ENCODE peak calls at places on chromosomes 2 and 18, in six cellular contexts. One of them, this sample, is unnamed.

GRCh38 chr2:74142340-74142739 is 5.4 kb downstream of the BOLA3 start:
- DNase-seq in NCI-H69: peak; percentile 9
- DNase-seq in activated gamma-delta T cell treated with Interleukin-2 at 50 U/mL for 16 hours: no peak
- DNase-seq in hypothalamus: no peak
- DNase-seq in effector CD4-positive, alpha-beta T cell: no peak
- DNase-seq in renal cortical epithelial cell: no peak
- DNase-seq in this sample: peak; percentile 9

GRCh38 chr18:6672909-6673308 is 56.6 kb upstream of the ARHGAP28 start:
- DNase-seq in NCI-H69: no peak
- DNase-seq in activated gamma-delta T cell treated with Interleukin-2 at 50 U/mL for 16 hours: no peak
- DNase-seq in hypothalamus: no peak
- DNase-seq in effector CD4-positive, alpha-beta T cell: no peak
- DNase-seq in renal cortical epithelial cell: no peak
- DNase-seq in this sample: no peak

GRCh38 chr18:36411745-36412168 is 114.2 kb downstream of the FHOD3 start:
- DNase-seq in NCI-H69: peak; percentile 98
- DNase-seq in activated gamma-delta T cell treated with Interleukin-2 at 50 U/mL for 16 hours: no peak
- DNase-seq in hypothalamus: no peak
- DNase-seq in effector CD4-positive, alpha-beta T cell: no peak
- DNase-seq in renal cortical epithelial cell: peak; percentile 58
- DNase-seq in this sample: peak; percentile 55

GRCh38 chr2:40127890-40128548 is 323.9 kb downstream of the SLC8A1 start:
- DNase-seq in NCI-H69: no peak
- DNase-seq in activated gamma-delta T cell treated with Interleukin-2 at 50 U/mL for 16 hours: no peak
- DNase-seq in hypothalamus: no peak
- DNase-seq in effector CD4-positive, alpha-beta T cell: no peak
- DNase-seq in renal cortical epithelial cell: no peak
- DNase-seq in this sample: no peak

GRCh38 chr2:41038408-41038807 is 586.5 kb upstream of the SLC8A1 start:
- DNase-seq in NCI-H69: no peak
- DNase-seq in activated gamma-delta T cell treated with Interleukin-2 at 50 U/mL for 16 hours: no peak
- DNase-seq in hypothalamus: no peak
- DNase-seq in effector CD4-positive, alpha-beta T cell: no peak
- DNase-seq in renal cortical epithelial cell: peak; percentile 42
- DNase-seq in this sample: no peak

GRCh38 chr2:181370126-181370525 is 87.1 kb upstream of the ITGA4 start:
- DNase-seq in NCI-H69: no peak
- DNase-seq in activated gamma-delta T cell treated with Interleukin-2 at 50 U/mL for 16 hours: no peak
- DNase-seq in hypothalamus: no peak
- DNase-seq in effector CD4-positive, alpha-beta T cell: no peak
- DNase-seq in renal cortical epithelial cell: no peak
- DNase-seq in this sample: no peak

GRCh38 chr2:10514743-10515142 is 66.6 kb upstream of the ODC1 start:
- DNase-seq in NCI-H69: no peak
- DNase-seq in activated gamma-delta T cell treated with Interleukin-2 at 50 U/mL for 16 hours: no peak
- DNase-seq in hypothalamus: no peak
- DNase-seq in effector CD4-positive, alpha-beta T cell: no peak
- DNase-seq in renal cortical epithelial cell: peak; percentile 81
- DNase-seq in this sample: no peak

GRCh38 chr2:12929806-12930205 is 213.1 kb downstream of the TRIB2 start:
- DNase-seq in NCI-H69: no peak
- DNase-seq in activated gamma-delta T cell treated with Interleukin-2 at 50 U/mL for 16 hours: no peak
- DNase-seq in hypothalamus: no peak
- DNase-seq in effector CD4-positive, alpha-beta T cell: no peak
- DNase-seq in renal cortical epithelial cell: peak; percentile 27
- DNase-seq in this sample: peak; percentile 34

GRCh38 chr18:11149441-11150270 is at the start of gene PIEZO2:
- DNase-seq in NCI-H69: no peak
- DNase-seq in activated gamma-delta T cell treated with Interleukin-2 at 50 U/mL for 16 hours: no peak
- DNase-seq in hypothalamus: peak; percentile 30
- DNase-seq in effector CD4-positive, alpha-beta T cell: no peak
- DNase-seq in renal cortical epithelial cell: no peak
- DNase-seq in this sample: peak; percentile 92

GRCh38 chr2:212842544-212843185 is 304.1 kb upstream of the ERBB4 start:
- DNase-seq in NCI-H69: no peak
- DNase-seq in activated gamma-delta T cell treated with Interleukin-2 at 50 U/mL for 16 hours: no peak
- DNase-seq in hypothalamus: no peak
- DNase-seq in effector CD4-positive, alpha-beta T cell: no peak
- DNase-seq in renal cortical epithelial cell: peak; percentile 21
- DNase-seq in this sample: no peak

GRCh38 chr2:183222751-183223150 is 98.5 kb downstream of the NUP35 start:
- DNase-seq in NCI-H69: no peak
- DNase-seq in activated gamma-delta T cell treated with Interleukin-2 at 50 U/mL for 16 hours: no peak
- DNase-seq in hypothalamus: no peak
- DNase-seq in effector CD4-positive, alpha-beta T cell: no peak
- DNase-seq in renal cortical epithelial cell: no peak
- DNase-seq in this sample: no peak

GRCh38 chr18:11511434-11512095 is 97.8 kb upstream of the SLC35G4 start:
- DNase-seq in NCI-H69: no peak
- DNase-seq in activated gamma-delta T cell treated with Interleukin-2 at 50 U/mL for 16 hours: no peak
- DNase-seq in hypothalamus: no peak
- DNase-seq in effector CD4-positive, alpha-beta T cell: no peak
- DNase-seq in renal cortical epithelial cell: no peak
- DNase-seq in this sample: no peak

GRCh38 chr18:59264651-59265245 is 8.5 kb downstream of the RAX start:
- DNase-seq in NCI-H69: no peak
- DNase-seq in activated gamma-delta T cell treated with Interleukin-2 at 50 U/mL for 16 hours: no peak
- DNase-seq in hypothalamus: no peak
- DNase-seq in effector CD4-positive, alpha-beta T cell: no peak
- DNase-seq in renal cortical epithelial cell: no peak
- DNase-seq in this sample: no peak

GRCh38 chr2:234768608-234769196 is 183.1 kb upstream of the SH3BP4 start:
- DNase-seq in NCI-H69: no peak
- DNase-seq in activated gamma-delta T cell treated with Interleukin-2 at 50 U/mL for 16 hours: no peak
- DNase-seq in hypothalamus: no peak
- DNase-seq in effector CD4-positive, alpha-beta T cell: no peak
- DNase-seq in renal cortical epithelial cell: no peak
- DNase-seq in this sample: no peak

GRCh38 chr2:47725808-47726207 is 57.1 kb upstream of the MSH6 start:
- DNase-seq in NCI-H69: no peak
- DNase-seq in activated gamma-delta T cell treated with Interleukin-2 at 50 U/mL for 16 hours: no peak
- DNase-seq in hypothalamus: no peak
- DNase-seq in effector CD4-positive, alpha-beta T cell: no peak
- DNase-seq in renal cortical epithelial cell: peak; percentile 25
- DNase-seq in this sample: no peak

GRCh38 chr2:224122542-224122941 is 83.5 kb upstream of the SERPINE2 start:
- DNase-seq in NCI-H69: no peak
- DNase-seq in activated gamma-delta T cell treated with Interleukin-2 at 50 U/mL for 16 hours: no peak
- DNase-seq in hypothalamus: no peak
- DNase-seq in effector CD4-positive, alpha-beta T cell: no peak
- DNase-seq in renal cortical epithelial cell: peak; percentile 82
- DNase-seq in this sample: no peak

GRCh38 chr2:113829270-113829669 is 60.6 kb upstream of the ACTR3 start:
- DNase-seq in NCI-H69: no peak
- DNase-seq in activated gamma-delta T cell treated with Interleukin-2 at 50 U/mL for 16 hours: no peak
- DNase-seq in hypothalamus: no peak
- DNase-seq in effector CD4-positive, alpha-beta T cell: no peak
- DNase-seq in renal cortical epithelial cell: no peak
- DNase-seq in this sample: no peak

GRCh38 chr18:12009581-12010140 is 28.4 kb downstream of the IMPA2 start:
- DNase-seq in NCI-H69: no peak
- DNase-seq in activated gamma-delta T cell treated with Interleukin-2 at 50 U/mL for 16 hours: no peak
- DNase-seq in hypothalamus: no peak
- DNase-seq in effector CD4-positive, alpha-beta T cell: no peak
- DNase-seq in renal cortical epithelial cell: no peak
- DNase-seq in this sample: no peak

GRCh38 chr2:7709907-7710306 is 792.7 kb downstream of the RNF144A start:
- DNase-seq in NCI-H69: no peak
- DNase-seq in activated gamma-delta T cell treated with Interleukin-2 at 50 U/mL for 16 hours: no peak
- DNase-seq in hypothalamus: no peak
- DNase-seq in effector CD4-positive, alpha-beta T cell: no peak
- DNase-seq in renal cortical epithelial cell: no peak
- DNase-seq in this sample: no peak

GRCh38 chr2:68833162-68833561 is 38.0 kb downstream of the BMP10 start:
- DNase-seq in NCI-H69: no peak
- DNase-seq in activated gamma-delta T cell treated with Interleukin-2 at 50 U/mL for 16 hours: no peak
- DNase-seq in hypothalamus: no peak
- DNase-seq in effector CD4-positive, alpha-beta T cell: no peak
- DNase-seq in renal cortical epithelial cell: no peak
- DNase-seq in this sample: no peak

GRCh38 chr18:26227051-26227672 is 917 bp downstream of the TAF4B start:
- DNase-seq in NCI-H69: peak; percentile 78
- DNase-seq in activated gamma-delta T cell treated with Interleukin-2 at 50 U/mL for 16 hours: no peak
- DNase-seq in hypothalamus: no peak
- DNase-seq in effector CD4-positive, alpha-beta T cell: no peak
- DNase-seq in renal cortical epithelial cell: no peak
- DNase-seq in this sample: peak; percentile 55

GRCh38 chr2:128306081-128306930 is 12.4 kb downstream of the HS6ST1 start:
- DNase-seq in NCI-H69: peak; percentile 91
- DNase-seq in activated gamma-delta T cell treated with Interleukin-2 at 50 U/mL for 16 hours: no peak
- DNase-seq in hypothalamus: no peak
- DNase-seq in effector CD4-positive, alpha-beta T cell: no peak
- DNase-seq in renal cortical epithelial cell: peak; percentile 89
- DNase-seq in this sample: peak; percentile 88

GRCh38 chr2:20190862-20191713 is 33.8 kb downstream of the SDC1 start:
- DNase-seq in NCI-H69: no peak
- DNase-seq in activated gamma-delta T cell treated with Interleukin-2 at 50 U/mL for 16 hours: no peak
- DNase-seq in hypothalamus: no peak
- DNase-seq in effector CD4-positive, alpha-beta T cell: no peak
- DNase-seq in renal cortical epithelial cell: peak; percentile 39
- DNase-seq in this sample: no peak

This sample was measured in left kidney.